ENCODE peak calls at places on chromosomes 3 and 15, in ten cellular contexts. Y is heart left ventricle, N is cardiac muscle cell, O is tibial artery, K is tibial nerve, D is body of pancreas, S is RWPE2, P is mammary epithelial cell, Z is prostate gland, I is SK-N-SH. Q is an unnamed sample.

GRCh38 chr3:108319428-108320053 is 23.2 kb downstream of the HHLA2 start:
- DNase-seq in Y (no peak), S (no peak), O (no peak), I (no peak), D (peak; percentile 72), N (no peak), K (no peak), P (peak; percentile 69), Z (peak; percentile 95), Q (no peak)

GRCh38 chr3:192077795-192078497 is 617.0 kb downstream of the PYDC2 start:
- DNase-seq in Y (no peak), S (no peak), N (no peak), P (no peak), I (no peak), O (no peak), D (no peak), K (no peak), Z (no peak), Q (no peak)

GRCh38 chr3:24242012-24242698 is 252.5 kb downstream of the THRB start:
- DNase-seq in P (peak; percentile 84), K (no peak), O (no peak), D (peak; percentile 40), N (peak; percentile 95), I (no peak), Z (peak; percentile 29), S (no peak), Y (no peak), Q (no peak)

GRCh38 chr3:49415931-49416601 is 3.8 kb downstream of the TCTA start:
- DNase-seq in Y (no peak), N (no peak), Z (no peak), D (no peak), O (no peak), I (no peak), K (no peak), P (no peak), S (no peak), Q (no peak)

GRCh38 chr15:38554354-38554753 is 10.3 kb downstream of the RASGRP1 start:
- DNase-seq in P (no peak), D (no peak), Z (no peak), Y (no peak), O (no peak), S (no peak), I (no peak), N (no peak), K (no peak), Q (no peak)

GRCh38 chr3:31576521-31576920 is 43.8 kb downstream of the STT3B start:
- DNase-seq in P (no peak), S (no peak), N (no peak), O (no peak), D (no peak), K (no peak), Y (no peak), Z (no peak), I (no peak), Q (no peak)

GRCh38 chr3:193938613-193939012 is 197.3 kb upstream of the HES1 start:
- DNase-seq in Y (no peak), Z (peak; percentile 37), K (no peak), P (no peak), O (no peak), S (no peak), I (no peak), D (peak; percentile 26), N (no peak), Q (no peak)

GRCh38 chr3:102069211-102069662 is 219.9 kb downstream of the NFKBIZ start:
- DNase-seq in K (no peak), P (peak; percentile 83), N (peak; percentile 83), S (no peak), O (no peak), Y (no peak), D (no peak), Z (no peak), I (no peak), Q (no peak)

GRCh38 chr15:19973718-19974117 is 567.9 kb downstream of the GOLGA6L6 start:
- DNase-seq in Y (no peak), N (no peak), Z (no peak), I (peak; percentile 21), P (no peak), K (no peak), O (no peak), S (no peak), D (no peak), Q (no peak)

GRCh38 chr3:99969133-99969532 is 145.2 kb downstream of the FILIP1L start:
- DNase-seq in Z (no peak), P (peak; percentile 57), K (no peak), O (no peak), I (no peak), Y (no peak), N (peak; percentile 59), S (no peak), D (no peak), Q (no peak)

GRCh38 chr3:107574650-107575049 is 51.9 kb downstream of the BBX start:
- DNase-seq in Z (no peak), O (no peak), Y (no peak), K (no peak), N (peak; percentile 72), S (no peak), P (peak; percentile 24), D (no peak), I (peak; percentile 35), Q (peak; percentile 32)

GRCh38 chr3:195906865-195907729 is 1.3 kb downstream of the TNK2 start:
- DNase-seq in D (peak; percentile 56), K (no peak), Y (no peak), I (no peak), Z (peak; percentile 88), N (no peak), S (no peak), P (peak; percentile 66), O (no peak), Q (no peak)

GRCh38 chr15:95804484-95804883 is 526.0 kb upstream of the NR2F2 start:
- DNase-seq in Y (no peak), S (no peak), I (no peak), P (no peak), K (no peak), D (no peak), O (no peak), N (no peak), Z (no peak), Q (no peak)

GRCh38 chr3:189269356-189269755 is 97.6 kb downstream of the TPRG1 start:
- DNase-seq in S (no peak), P (peak; percentile 41), Y (no peak), N (peak; percentile 14), O (no peak), K (no peak), D (no peak), Z (no peak), I (no peak), Q (no peak)

GRCh38 chr15:49135893-49136292 is 19.5 kb downstream of the COPS2 start:
- DNase-seq in K (no peak), N (peak; percentile 73), Y (no peak), I (no peak), P (peak; percentile 74), D (no peak), O (no peak), Z (no peak), S (no peak), Q (no peak)

DNA sequence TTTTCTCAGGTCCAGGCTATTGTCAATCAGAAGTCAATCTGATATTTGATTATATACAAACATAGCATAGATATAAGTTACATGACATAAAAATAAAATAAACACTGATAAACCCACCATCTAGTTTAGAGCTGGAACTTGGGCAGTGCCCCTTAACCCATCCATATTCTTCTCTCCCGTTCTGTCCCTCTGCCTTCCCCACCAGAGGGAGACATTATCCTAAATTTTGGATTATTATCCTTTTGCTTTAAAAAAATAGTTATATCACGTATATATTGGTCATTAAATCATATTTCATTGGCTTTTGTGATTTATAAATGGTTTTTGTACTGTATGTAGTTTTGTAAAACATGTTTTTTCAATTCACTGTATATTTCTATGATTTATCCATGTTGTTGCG is 107.9 kb downstream of the GMPS start:
- DNase-seq in S (no peak), I (no peak), P (no peak), Z (no peak), D (no peak), Y (no peak), O (no peak), K (no peak), N (no peak), Q (no peak)
- TF ChIP-seq CTCF in S (peak; percentile 52), I (peak; percentile 53), P (peak; percentile 26), Z (no peak), D (no peak), Y (peak; percentile 9), O (no peak), K (no peak), N (peak; percentile 36), Q (peak; percentile 13)

DNA sequence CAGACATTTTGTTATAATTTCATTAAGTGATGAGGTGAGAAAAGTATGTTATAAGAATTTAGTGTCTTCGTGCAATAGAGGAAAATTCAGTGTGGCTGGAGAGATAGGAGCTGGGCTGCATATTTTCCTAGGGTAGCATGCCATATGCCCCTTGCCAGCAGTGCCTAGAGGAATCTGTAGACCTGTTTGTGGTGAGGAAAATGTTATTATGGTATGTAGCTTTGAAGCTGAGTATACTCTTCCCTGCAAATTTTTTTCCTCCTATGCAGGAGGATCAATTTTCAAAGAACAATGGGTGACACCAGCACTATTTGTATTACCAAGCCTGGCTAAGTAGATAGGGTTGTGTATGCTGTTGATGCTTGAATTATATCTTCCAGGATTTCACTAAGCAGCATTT is 200.6 kb downstream of the EDEM1 start:
- DNase-seq in Y (no peak), K (no peak), S (no peak), P (no peak), N (no peak), Z (no peak), O (no peak), D (no peak), I (no peak), Q (no peak)
- H3K27me3 ChIP-seq in Y (no peaks in the 10 kb centered on the region), K (no peaks in the 10 kb centered on the region), S (no peaks in the 10 kb centered on the region), P (no peaks in the 10 kb centered on the region), N (no peaks in the 10 kb centered on the region), Z (no peaks in the 10 kb centered on the region), O (no peaks in the 10 kb centered on the region), D (no peaks in the 10 kb centered on the region), I (peaks cover 5% of the 10 kb centered on the region), Q (no peaks in the 10 kb centered on the region)

DNA sequence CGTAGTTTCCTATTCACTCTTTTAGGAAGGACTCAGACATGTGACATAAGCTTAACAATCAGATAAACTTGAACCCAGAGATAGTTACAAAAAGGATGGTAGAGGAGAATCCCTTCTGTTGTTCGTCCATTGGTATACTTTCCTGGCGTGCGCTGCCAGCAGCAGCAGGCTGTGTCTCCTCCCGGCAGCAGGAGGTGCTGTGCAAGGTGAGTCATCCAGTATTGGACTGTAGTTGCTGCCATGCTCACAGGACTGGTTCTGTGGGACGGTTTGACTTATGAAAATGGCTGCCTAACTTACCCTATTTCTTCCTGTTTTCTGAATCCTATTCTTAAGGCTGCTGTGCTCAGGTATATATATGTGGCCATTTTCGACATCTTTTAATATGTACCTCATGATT is 253.4 kb upstream of the LRRC3B start:
- DNase-seq in S (no peak), D (no peak), O (no peak), Z (no peak), Y (no peak), K (no peak), N (no peak), P (no peak), I (no peak), Q (no peak)
- H3K27ac ChIP-seq in S (no peak overlapping the region), D (no peak overlapping the region), O (no peak overlapping the region), Z (no peak overlapping the region), Y (no peak overlapping the region), K (no peak overlapping the region), N (no peak overlapping the region), P (no peak overlapping the region), I (no peak overlapping the region), Q (no peak overlapping the region)

GRCh38 chr15:93072440-93073394 is 16.3 kb downstream of the RGMA start:
- DNase-seq in Y (peak; percentile 85), N (peak; percentile 85), I (peak; percentile 95), Z (peak; percentile 86), P (peak; percentile 49), K (peak; percentile 77), S (no peak), D (peak; percentile 90), O (peak; percentile 76), Q (peak; percentile 83)
- TF ChIP-seq CTCF in Y (peak; percentile 25), N (no peak), I (no peak), Z (peak; percentile 10), P (no peak), K (peak; percentile 35), S (no peak), D (no peak), O (peak; percentile 5), Q (peak; percentile 9)

Q was measured in heart right ventricle.